ENCODE peak calls at places on chromosomes 3 and 15, in five cellular contexts. One of them, this sample, is unnamed.

GRCh38 chr15:40002295-40002694 is 36.7 kb downstream of the SRP14 start:
- DNase-seq in substantia nigra: no peak
- DNase-seq in M059J: peak
- DNase-seq in activated T-helper 9 cell treated with anti-CD3 and anti-CD28 coated beads, Interleukin-2, amount 50 U/mL, for 16 hours: no peak
- DNase-seq in SW 1271: no peak
- DNase-seq in this sample: no peak

GRCh38 chr15:60552224-60552623 is 73.3 kb upstream of the ICE2 start:
- DNase-seq in SW 1271: no peak
- DNase-seq in substantia nigra: no peak
- DNase-seq in M059J: no peak
- DNase-seq in activated T-helper 9 cell treated with anti-CD3 and anti-CD28 coated beads, Interleukin-2, amount 50 U/mL, for 16 hours: no peak
- DNase-seq in this sample: no peak

GRCh38 chr15:45169608-45170480 is 17.9 kb downstream of the SHF start:
- DNase-seq in SW 1271: no peak
- DNase-seq in substantia nigra: no peak
- DNase-seq in M059J: no peak
- DNase-seq in activated T-helper 9 cell treated with anti-CD3 and anti-CD28 coated beads, Interleukin-2, amount 50 U/mL, for 16 hours: no peak
- DNase-seq in this sample: no peak

GRCh38 chr15:39934415-39935044 is 615 bp downstream of the EIF2AK4 start:
- DNase-seq in SW 1271: no peak
- DNase-seq in substantia nigra: no peak
- DNase-seq in activated T-helper 9 cell treated with anti-CD3 and anti-CD28 coated beads, Interleukin-2, amount 50 U/mL, for 16 hours: no peak
- DNase-seq in M059J: no peak
- DNase-seq in this sample: no peak

GRCh38 chr15:69193948-69194827 is 33.8 kb downstream of the GLCE start:
- DNase-seq in M059J: peak
- DNase-seq in substantia nigra: no peak
- DNase-seq in SW 1271: no peak
- DNase-seq in activated T-helper 9 cell treated with anti-CD3 and anti-CD28 coated beads, Interleukin-2, amount 50 U/mL, for 16 hours: no peak
- DNase-seq in this sample: no peak

GRCh38 chr3:23589586-23589985 is 216.2 kb upstream of the UBE2E1 start:
- DNase-seq in substantia nigra: no peak
- DNase-seq in activated T-helper 9 cell treated with anti-CD3 and anti-CD28 coated beads, Interleukin-2, amount 50 U/mL, for 16 hours: no peak
- DNase-seq in SW 1271: no peak
- DNase-seq in M059J: no peak
- DNase-seq in this sample: no peak

GRCh38 chr15:93897377-93897776 is 334.0 kb upstream of the MCTP2 start:
- DNase-seq in M059J: no peak
- DNase-seq in activated T-helper 9 cell treated with anti-CD3 and anti-CD28 coated beads, Interleukin-2, amount 50 U/mL, for 16 hours: no peak
- DNase-seq in substantia nigra: no peak
- DNase-seq in SW 1271: no peak
- DNase-seq in this sample: no peak

GRCh38 chr15:38853608-38854007 is 289.0 kb upstream of the RASGRP1 start:
- DNase-seq in substantia nigra: no peak
- DNase-seq in M059J: peak
- DNase-seq in SW 1271: no peak
- DNase-seq in activated T-helper 9 cell treated with anti-CD3 and anti-CD28 coated beads, Interleukin-2, amount 50 U/mL, for 16 hours: peak
- DNase-seq in this sample: no peak

GRCh38 chr3:32391643-32392529 is at the start of gene CMTM7:
- DNase-seq in substantia nigra: peak
- DNase-seq in activated T-helper 9 cell treated with anti-CD3 and anti-CD28 coated beads, Interleukin-2, amount 50 U/mL, for 16 hours: peak
- DNase-seq in SW 1271: peak
- DNase-seq in M059J: peak
- DNase-seq in this sample: peak

GRCh38 chr3:55969634-55970033 is 482.5 kb upstream of the WNT5A start:
- DNase-seq in SW 1271: no peak
- DNase-seq in activated T-helper 9 cell treated with anti-CD3 and anti-CD28 coated beads, Interleukin-2, amount 50 U/mL, for 16 hours: no peak
- DNase-seq in substantia nigra: no peak
- DNase-seq in M059J: no peak
- DNase-seq in this sample: no peak

GRCh38 chr3:177177670-177178295 is 19.5 kb downstream of the TBL1XR1 start:
- DNase-seq in M059J: no peak
- DNase-seq in activated T-helper 9 cell treated with anti-CD3 and anti-CD28 coated beads, Interleukin-2, amount 50 U/mL, for 16 hours: no peak
- DNase-seq in substantia nigra: no peak
- DNase-seq in SW 1271: no peak
- DNase-seq in this sample: no peak

GRCh38 chr3:64523324-64523723 is 164.5 kb downstream of the ADAMTS9 start:
- DNase-seq in substantia nigra: no peak
- DNase-seq in M059J: no peak
- DNase-seq in activated T-helper 9 cell treated with anti-CD3 and anti-CD28 coated beads, Interleukin-2, amount 50 U/mL, for 16 hours: no peak
- DNase-seq in SW 1271: no peak
- DNase-seq in this sample: no peak

GRCh38 chr3:177211503-177212277 is 14.4 kb upstream of the TBL1XR1 start:
- DNase-seq in activated T-helper 9 cell treated with anti-CD3 and anti-CD28 coated beads, Interleukin-2, amount 50 U/mL, for 16 hours: no peak
- DNase-seq in substantia nigra: no peak
- DNase-seq in M059J: no peak
- DNase-seq in SW 1271: no peak
- DNase-seq in this sample: no peak

GRCh38 chr3:184228376-184229137 is 828 bp upstream of the VWA5B2 start:
- DNase-seq in substantia nigra: no peak
- DNase-seq in SW 1271: no peak
- DNase-seq in M059J: no peak
- DNase-seq in activated T-helper 9 cell treated with anti-CD3 and anti-CD28 coated beads, Interleukin-2, amount 50 U/mL, for 16 hours: no peak
- DNase-seq in this sample: no peak

GRCh38 chr3:36909181-36909580 is 35.7 kb downstream of the TRANK1 start:
- DNase-seq in SW 1271: no peak
- DNase-seq in substantia nigra: no peak
- DNase-seq in activated T-helper 9 cell treated with anti-CD3 and anti-CD28 coated beads, Interleukin-2, amount 50 U/mL, for 16 hours: no peak
- DNase-seq in M059J: no peak
- DNase-seq in this sample: no peak

GRCh38 chr15:73265536-73266153 is 103.1 kb downstream of the HCN4 start:
- DNase-seq in activated T-helper 9 cell treated with anti-CD3 and anti-CD28 coated beads, Interleukin-2, amount 50 U/mL, for 16 hours: peak
- DNase-seq in SW 1271: no peak
- DNase-seq in M059J: peak
- DNase-seq in substantia nigra: peak
- DNase-seq in this sample: no peak

GRCh38 chr3:3800685-3801509 is 1.7 kb downstream of the LRRN1 start:
- DNase-seq in activated T-helper 9 cell treated with anti-CD3 and anti-CD28 coated beads, Interleukin-2, amount 50 U/mL, for 16 hours: no peak
- DNase-seq in M059J: no peak
- DNase-seq in substantia nigra: peak
- DNase-seq in SW 1271: no peak
- DNase-seq in this sample: peak